ENCODE peak calls at places on chromosomes 3 and 15, in eight cellular contexts. One of them, this sample, is unnamed.

GRCh38 chr3:67678665-67679064 is 24.3 kb upstream of the SUCLG2 start:
- DNase-seq in osteoblast: no peak
- DNase-seq in DND-41: peak; percentile 5
- DNase-seq in PC-3: no peak
- DNase-seq in OCI-LY7: peak; percentile 88
- DNase-seq in K562: no peak
- DNase-seq in SK-N-SH: no peak
- DNase-seq in HCT116: no peak
- DNase-seq in this sample: no peak

GRCh38 chr3:149494022-149494758 is 19.7 kb downstream of the TM4SF4 start:
- DNase-seq in osteoblast: peak; percentile 84
- DNase-seq in HCT116: peak; percentile 42
- DNase-seq in DND-41: peak; percentile 50
- DNase-seq in OCI-LY7: peak; percentile 37
- DNase-seq in SK-N-SH: peak; percentile 53
- DNase-seq in PC-3: peak; percentile 81
- DNase-seq in K562: peak; percentile 60
- DNase-seq in this sample: peak; percentile 34

GRCh38 chr3:140753865-140754754 is 76.2 kb downstream of the TRIM42 start:
- DNase-seq in DND-41: no peak
- DNase-seq in OCI-LY7: peak; percentile 73
- DNase-seq in K562: no peak
- DNase-seq in PC-3: peak; percentile 39
- DNase-seq in SK-N-SH: no peak
- DNase-seq in osteoblast: peak; percentile 57
- DNase-seq in HCT116: no peak
- DNase-seq in this sample: peak; percentile 85

GRCh38 chr3:115190747-115191146 is 43.7 kb upstream of the ZBTB20 start:
- DNase-seq in OCI-LY7: no peak
- DNase-seq in osteoblast: no peak
- DNase-seq in HCT116: no peak
- DNase-seq in DND-41: no peak
- DNase-seq in PC-3: no peak
- DNase-seq in K562: no peak
- DNase-seq in SK-N-SH: no peak
- DNase-seq in this sample: no peak

GRCh38 chr15:90530250-90531051 is 728 bp downstream of the CRTC3 start:
- DNase-seq in SK-N-SH: peak; percentile 86
- DNase-seq in HCT116: no peak
- DNase-seq in PC-3: peak; percentile 62
- DNase-seq in DND-41: peak; percentile 49
- DNase-seq in osteoblast: peak; percentile 95
- DNase-seq in K562: peak; percentile 80
- DNase-seq in OCI-LY7: peak; percentile 39
- DNase-seq in this sample: peak; percentile 50

GRCh38 chr3:25527796-25528195 is 99.7 kb downstream of the RARB start:
- DNase-seq in SK-N-SH: no peak
- DNase-seq in HCT116: no peak
- DNase-seq in K562: no peak
- DNase-seq in DND-41: no peak
- DNase-seq in osteoblast: peak; percentile 51
- DNase-seq in OCI-LY7: no peak
- DNase-seq in PC-3: no peak
- DNase-seq in this sample: no peak

GRCh38 chr3:126850370-126851085 is 132.4 kb upstream of the PLXNA1 start:
- DNase-seq in K562: no peak
- DNase-seq in HCT116: no peak
- DNase-seq in OCI-LY7: no peak
- DNase-seq in DND-41: no peak
- DNase-seq in SK-N-SH: no peak
- DNase-seq in PC-3: no peak
- DNase-seq in osteoblast: peak; percentile 80
- DNase-seq in this sample: no peak

GRCh38 chr3:47910777-47911440 is 105.3 kb downstream of the MAP4 start:
- DNase-seq in PC-3: peak; percentile 95
- DNase-seq in OCI-LY7: no peak
- DNase-seq in SK-N-SH: peak; percentile 16
- DNase-seq in HCT116: peak; percentile 81
- DNase-seq in DND-41: no peak
- DNase-seq in osteoblast: no peak
- DNase-seq in K562: peak; percentile 51
- DNase-seq in this sample: peak; percentile 89

GRCh38 chr3:109234300-109234699 is 82.0 kb downstream of the DPPA2 start:
- DNase-seq in PC-3: no peak
- DNase-seq in HCT116: no peak
- DNase-seq in SK-N-SH: no peak
- DNase-seq in DND-41: peak; percentile 9
- DNase-seq in osteoblast: no peak
- DNase-seq in K562: no peak
- DNase-seq in OCI-LY7: no peak
- DNase-seq in this sample: no peak

GRCh38 chr15:99755692-99756409 is 22.6 kb upstream of the LYSMD4 start:
- DNase-seq in osteoblast: peak; percentile 92
- DNase-seq in SK-N-SH: peak; percentile 68
- DNase-seq in OCI-LY7: peak; percentile 66
- DNase-seq in K562: peak; percentile 59
- DNase-seq in PC-3: peak; percentile 84
- DNase-seq in HCT116: peak; percentile 56
- DNase-seq in DND-41: peak; percentile 45
- DNase-seq in this sample: peak; percentile 52

GRCh38 chr3:36891651-36892268 is 53.1 kb downstream of the TRANK1 start:
- DNase-seq in osteoblast: no peak
- DNase-seq in SK-N-SH: no peak
- DNase-seq in K562: no peak
- DNase-seq in HCT116: no peak
- DNase-seq in OCI-LY7: peak; percentile 55
- DNase-seq in DND-41: no peak
- DNase-seq in PC-3: no peak
- DNase-seq in this sample: no peak

GRCh38 chr3:174957581-174958001 is 98.5 kb downstream of the NAALADL2 start:
- DNase-seq in K562: no peak
- DNase-seq in DND-41: no peak
- DNase-seq in SK-N-SH: no peak
- DNase-seq in PC-3: peak; percentile 57
- DNase-seq in OCI-LY7: no peak
- DNase-seq in osteoblast: peak; percentile 9
- DNase-seq in HCT116: no peak
- DNase-seq in this sample: peak; percentile 53

GRCh38 chr3:47344971-47345370 is 35.9 kb upstream of the PTPN23 start:
- DNase-seq in HCT116: no peak
- DNase-seq in PC-3: no peak
- DNase-seq in K562: no peak
- DNase-seq in osteoblast: no peak
- DNase-seq in SK-N-SH: no peak
- DNase-seq in OCI-LY7: no peak
- DNase-seq in DND-41: no peak
- DNase-seq in this sample: no peak

GRCh38 chr3:155019576-155019975 is 60.5 kb upstream of the MME start:
- DNase-seq in osteoblast: no peak
- DNase-seq in K562: no peak
- DNase-seq in OCI-LY7: no peak
- DNase-seq in SK-N-SH: no peak
- DNase-seq in PC-3: peak; percentile 17
- DNase-seq in DND-41: no peak
- DNase-seq in HCT116: no peak
- DNase-seq in this sample: no peak

GRCh38 chr3:71962561-71963240 is 177.8 kb upstream of the PROK2 start:
- DNase-seq in osteoblast: no peak
- DNase-seq in HCT116: no peak
- DNase-seq in SK-N-SH: no peak
- DNase-seq in PC-3: peak; percentile 37
- DNase-seq in DND-41: no peak
- DNase-seq in OCI-LY7: no peak
- DNase-seq in K562: no peak
- DNase-seq in this sample: peak; percentile 76

GRCh38 chr3:124381565-124382333 is 348.5 kb upstream of the UMPS start:
- DNase-seq in DND-41: no peak
- DNase-seq in osteoblast: no peak
- DNase-seq in SK-N-SH: no peak
- DNase-seq in K562: no peak
- DNase-seq in PC-3: peak; percentile 98
- DNase-seq in OCI-LY7: no peak
- DNase-seq in HCT116: no peak
- DNase-seq in this sample: peak; percentile 15

DNA sequence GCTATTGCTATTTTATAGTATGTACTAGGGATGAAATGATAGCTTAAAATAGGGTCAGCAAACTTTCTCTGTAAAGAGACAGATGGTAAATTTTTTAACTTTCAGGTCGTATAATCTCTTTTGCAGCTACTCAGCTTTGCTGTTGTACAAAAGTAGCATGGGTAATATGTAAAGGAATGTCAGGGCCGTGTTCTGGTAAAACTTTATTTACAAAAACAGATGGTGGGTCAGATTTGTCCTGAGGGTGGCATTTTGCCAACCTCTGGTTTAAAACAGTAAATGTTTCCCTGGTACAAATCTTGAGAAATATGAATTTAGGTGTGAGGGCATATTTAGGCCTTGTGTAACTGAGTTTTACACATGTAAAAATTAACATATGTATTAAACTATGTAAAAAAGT is 18.6 kb downstream of the NMD3 start:
- DNase-seq in K562: no peak
- DNase-seq in SK-N-SH: no peak
- DNase-seq in OCI-LY7: no peak
- DNase-seq in osteoblast: no peak
- DNase-seq in PC-3: no peak
- DNase-seq in HCT116: no peak
- DNase-seq in DND-41: no peak
- DNase-seq in this sample: no peak
- H4K20me1 ChIP-seq in K562: no peaks in the 10 kb centered on the region
- H4K20me1 ChIP-seq in SK-N-SH: no peaks in the 10 kb centered on the region
- H4K20me1 ChIP-seq in OCI-LY7: peaks cover 5% of the 10 kb centered on the region
- H4K20me1 ChIP-seq in osteoblast: no peaks in the 10 kb centered on the region
- H4K20me1 ChIP-seq in PC-3: no peaks in the 10 kb centered on the region
- H4K20me1 ChIP-seq in HCT116: no peaks in the 10 kb centered on the region
- H4K20me1 ChIP-seq in DND-41: no peaks in the 10 kb centered on the region
- H4K20me1 ChIP-seq in this sample: no peaks in the 10 kb centered on the region

GRCh38 chr15:40100947-40101905 is 7.5 kb downstream of the BMF start:
- DNase-seq in OCI-LY7: no peak
- DNase-seq in osteoblast: peak; percentile 76
- DNase-seq in SK-N-SH: no peak
- DNase-seq in PC-3: peak; percentile 25
- DNase-seq in K562: no peak
- DNase-seq in HCT116: no peak
- DNase-seq in DND-41: no peak
- DNase-seq in this sample: no peak
- H3K4me2 ChIP-seq in OCI-LY7: peak overlapping the region; percentile 75
- H3K4me2 ChIP-seq in osteoblast: no peak overlapping the region
- H3K4me2 ChIP-seq in SK-N-SH: no peak overlapping the region
- H3K4me2 ChIP-seq in PC-3: no peak overlapping the region
- H3K4me2 ChIP-seq in K562: no peak overlapping the region
- H3K4me2 ChIP-seq in HCT116: no peak overlapping the region
- H3K4me2 ChIP-seq in DND-41: no peak overlapping the region
- H3K4me2 ChIP-seq in this sample: no peak overlapping the region

GRCh38 chr3:7787871-7788828 is 713.5 kb upstream of the LMCD1 start:
- DNase-seq in DND-41: no peak
- DNase-seq in OCI-LY7: no peak
- DNase-seq in PC-3: no peak
- DNase-seq in osteoblast: no peak
- DNase-seq in K562: no peak
- DNase-seq in HCT116: no peak
- DNase-seq in SK-N-SH: no peak
- DNase-seq in this sample: peak; percentile 1
- TF ChIP-seq CTCF in DND-41: no peak
- TF ChIP-seq CTCF in OCI-LY7: no peak
- TF ChIP-seq CTCF in PC-3: no peak
- TF ChIP-seq CTCF in osteoblast: no peak
- TF ChIP-seq CTCF in K562: no peak
- TF ChIP-seq CTCF in HCT116: no peak
- TF ChIP-seq CTCF in SK-N-SH: no peak
- TF ChIP-seq CTCF in this sample: no peak

GRCh38 chr3:66405701-66406091 is 95.1 kb downstream of the LRIG1 start:
- DNase-seq in HCT116: no peak
- DNase-seq in osteoblast: peak; percentile 98
- DNase-seq in DND-41: no peak
- DNase-seq in PC-3: peak; percentile 11
- DNase-seq in OCI-LY7: no peak
- DNase-seq in SK-N-SH: no peak
- DNase-seq in K562: no peak
- DNase-seq in this sample: no peak
- H4K20me1 ChIP-seq in HCT116: no peaks in the 10 kb centered on the region
- H4K20me1 ChIP-seq in osteoblast: peaks cover 2% of the 10 kb centered on the region
- H4K20me1 ChIP-seq in DND-41: no peaks in the 10 kb centered on the region
- H4K20me1 ChIP-seq in PC-3: no peaks in the 10 kb centered on the region
- H4K20me1 ChIP-seq in OCI-LY7: no peaks in the 10 kb centered on the region
- H4K20me1 ChIP-seq in SK-N-SH: no peaks in the 10 kb centered on the region
- H4K20me1 ChIP-seq in K562: no peaks in the 10 kb centered on the region
- H4K20me1 ChIP-seq in this sample: no peaks in the 10 kb centered on the region

GRCh38 chr3:53234841-53235232 is 21.0 kb downstream of the TKT start:
- DNase-seq in DND-41: no peak
- DNase-seq in osteoblast: no peak
- DNase-seq in OCI-LY7: no peak
- DNase-seq in PC-3: no peak
- DNase-seq in K562: no peak
- DNase-seq in SK-N-SH: no peak
- DNase-seq in HCT116: no peak
- DNase-seq in this sample: no peak

GRCh38 chr3:53236112-53236841 is 19.5 kb downstream of the TKT start:
- DNase-seq in DND-41: no peak
- DNase-seq in K562: peak; percentile 54
- DNase-seq in OCI-LY7: no peak
- DNase-seq in SK-N-SH: no peak
- DNase-seq in PC-3: peak; percentile 83
- DNase-seq in HCT116: peak; percentile 34
- DNase-seq in osteoblast: peak; percentile 98
- DNase-seq in this sample: peak; percentile 68

GRCh38 chr3:53235545-53235944 is 20.3 kb downstream of the TKT start:
- DNase-seq in HCT116: no peak
- DNase-seq in OCI-LY7: no peak
- DNase-seq in PC-3: no peak
- DNase-seq in SK-N-SH: no peak
- DNase-seq in K562: no peak
- DNase-seq in osteoblast: peak; percentile 68
- DNase-seq in DND-41: no peak
- DNase-seq in this sample: no peak

GRCh38 chr3:53232641-53233377 is 23.0 kb downstream of the TKT start:
- DNase-seq in K562: peak; percentile 5
- DNase-seq in SK-N-SH: peak; percentile 12
- DNase-seq in DND-41: no peak
- DNase-seq in OCI-LY7: no peak
- DNase-seq in HCT116: no peak
- DNase-seq in PC-3: no peak
- DNase-seq in osteoblast: no peak
- DNase-seq in this sample: no peak

GRCh38 chr3:53234130-53234840 is 21.5 kb downstream of the TKT start:
- DNase-seq in osteoblast: peak; percentile 79
- DNase-seq in PC-3: no peak
- DNase-seq in K562: no peak
- DNase-seq in OCI-LY7: no peak
- DNase-seq in DND-41: no peak
- DNase-seq in SK-N-SH: no peak
- DNase-seq in HCT116: no peak
- DNase-seq in this sample: no peak
- H3K4me2 ChIP-seq in osteoblast: no peak overlapping the region
- H3K4me2 ChIP-seq in PC-3: no peak overlapping the region
- H3K4me2 ChIP-seq in K562: no peak overlapping the region
- H3K4me2 ChIP-seq in OCI-LY7: no peak overlapping the region
- H3K4me2 ChIP-seq in DND-41: no peak overlapping the region
- H3K4me2 ChIP-seq in SK-N-SH: no peak overlapping the region
- H3K4me2 ChIP-seq in HCT116: no peak overlapping the region
- H3K4me2 ChIP-seq in this sample: no peak overlapping the region